ENCODE peak calls at places on chromosomes 5 and 9, in four cellular contexts. One of them, this sample, is unnamed.

GRCh38 chr5:10354048-10354872 is 765 bp downstream of the MARCHF6 start:
- DNase-seq in A549: peak; percentile 74
- DNase-seq in WTC11: peak; percentile 43
- DNase-seq in thoracic aorta: no peak
- DNase-seq in this sample: peak; percentile 68

GRCh38 chr5:82794876-82795275 is 282.3 kb downstream of the TMEM167A start:
- DNase-seq in WTC11: no peak
- DNase-seq in thoracic aorta: no peak
- DNase-seq in A549: no peak
- DNase-seq in this sample: no peak

GRCh38 chr9:36144322-36145206 is 8.0 kb downstream of the GLIPR2 start:
- DNase-seq in WTC11: no peak
- DNase-seq in thoracic aorta: no peak
- DNase-seq in A549: no peak
- DNase-seq in this sample: no peak

GRCh38 chr5:131406997-131407638 is 143.3 kb downstream of the CDC42SE2 start:
- DNase-seq in A549: no peak
- DNase-seq in WTC11: no peak
- DNase-seq in thoracic aorta: no peak
- DNase-seq in this sample: no peak

GRCh38 chr9:133953976-133954709 is 38.0 kb downstream of the VAV2 start:
- DNase-seq in WTC11: no peak
- DNase-seq in A549: no peak
- DNase-seq in thoracic aorta: no peak
- DNase-seq in this sample: no peak

GRCh38 chr9:134239130-134239888 is 74.9 kb upstream of the RNU6ATAC start:
- DNase-seq in A549: no peak
- DNase-seq in WTC11: no peak
- DNase-seq in thoracic aorta: no peak
- DNase-seq in this sample: no peak

GRCh38 chr5:35026280-35026840 is 21.4 kb downstream of the AGXT2 start:
- DNase-seq in WTC11: no peak
- DNase-seq in A549: no peak
- DNase-seq in thoracic aorta: no peak
- DNase-seq in this sample: no peak

GRCh38 chr5:150186137-150186536 is 3.7 kb upstream of the SLC6A7 start:
- DNase-seq in WTC11: peak; percentile 43
- DNase-seq in thoracic aorta: no peak
- DNase-seq in A549: no peak
- DNase-seq in this sample: no peak

GRCh38 chr9:36874921-36875320 is 159.1 kb downstream of the PAX5 start:
- DNase-seq in thoracic aorta: no peak
- DNase-seq in A549: no peak
- DNase-seq in WTC11: no peak
- DNase-seq in this sample: no peak

GRCh38 chr9:5714501-5715401 is 85.8 kb downstream of the RIC1 start:
- DNase-seq in A549: peak; percentile 46
- DNase-seq in WTC11: no peak
- DNase-seq in thoracic aorta: no peak
- DNase-seq in this sample: peak; percentile 8

GRCh38 chr9:121220996-121221671 is 19.5 kb upstream of the RAB14 start:
- DNase-seq in thoracic aorta: no peak
- DNase-seq in WTC11: peak; percentile 57
- DNase-seq in A549: no peak
- DNase-seq in this sample: no peak

GRCh38 chr5:117143381-117143780 is 568.8 kb upstream of the SEMA6A start:
- DNase-seq in A549: no peak
- DNase-seq in thoracic aorta: no peak
- DNase-seq in WTC11: no peak
- DNase-seq in this sample: no peak

GRCh38 chr9:133135193-133135745 is 14.2 kb upstream of the RALGDS start:
- DNase-seq in A549: peak; percentile 87
- DNase-seq in thoracic aorta: peak; percentile 55
- DNase-seq in WTC11: no peak
- DNase-seq in this sample: no peak

GRCh38 chr5:107012371-107012770 is 658.4 kb downstream of the EFNA5 start:
- DNase-seq in A549: no peak
- DNase-seq in thoracic aorta: no peak
- DNase-seq in WTC11: no peak
- DNase-seq in this sample: no peak

GRCh38 chr5:135133698-135134515 is 99.9 kb upstream of the PITX1 start:
- DNase-seq in thoracic aorta: no peak
- DNase-seq in WTC11: no peak
- DNase-seq in A549: no peak
- DNase-seq in this sample: no peak

GRCh38 chr5:172762214-172763119 is 8.5 kb downstream of the DUSP1 start:
- DNase-seq in thoracic aorta: no peak
- DNase-seq in A549: no peak
- DNase-seq in WTC11: no peak
- DNase-seq in this sample: no peak

GRCh38 chr5:172765766-172766286 is 5.2 kb downstream of the DUSP1 start:
- DNase-seq in WTC11: no peak
- DNase-seq in thoracic aorta: no peak
- DNase-seq in A549: peak; percentile 95
- DNase-seq in this sample: no peak

GRCh38 chr5:172766287-172767104 is 4.5 kb downstream of the DUSP1 start:
- DNase-seq in thoracic aorta: peak; percentile 87
- DNase-seq in A549: peak; percentile 89
- DNase-seq in WTC11: no peak
- DNase-seq in this sample: no peak

GRCh38 chr5:172763120-172763464 is 7.9 kb downstream of the DUSP1 start:
- DNase-seq in A549: no peak
- DNase-seq in thoracic aorta: no peak
- DNase-seq in WTC11: no peak
- DNase-seq in this sample: no peak

GRCh38 chr5:172764861-172765765 is 5.9 kb downstream of the DUSP1 start:
- DNase-seq in thoracic aorta: peak; percentile 99
- DNase-seq in WTC11: peak; percentile 92
- DNase-seq in A549: peak; percentile 100
- DNase-seq in this sample: peak; percentile 89
- TF ChIP-seq CTCF in thoracic aorta: no peak
- TF ChIP-seq CTCF in WTC11: no peak
- TF ChIP-seq CTCF in A549: no peak
- TF ChIP-seq CTCF in this sample: no peak

GRCh38 chr5:175092691-175093090 is 351.3 kb downstream of the DRD1 start:
- DNase-seq in A549: no peak
- DNase-seq in WTC11: no peak
- DNase-seq in thoracic aorta: no peak
- DNase-seq in this sample: no peak
- TF ChIP-seq CTCF in A549: no peak
- TF ChIP-seq CTCF in WTC11: no peak
- TF ChIP-seq CTCF in thoracic aorta: no peak
- TF ChIP-seq CTCF in this sample: no peak

GRCh38 chr5:171847026-171847425 is 61.4 kb downstream of the SMIM23 start:
- DNase-seq in thoracic aorta: no peak
- DNase-seq in WTC11: no peak
- DNase-seq in A549: no peak
- DNase-seq in this sample: no peak

GRCh38 chr5:171848006-171848405 is 62.4 kb downstream of the SMIM23 start:
- DNase-seq in A549: no peak
- DNase-seq in thoracic aorta: no peak
- DNase-seq in WTC11: no peak
- DNase-seq in this sample: no peak

GRCh38 chr5:171845040-171845439 is 59.4 kb downstream of the SMIM23 start:
- DNase-seq in A549: no peak
- DNase-seq in WTC11: no peak
- DNase-seq in thoracic aorta: no peak
- DNase-seq in this sample: no peak

GRCh38 chr5:171848487-171848886 is 62.9 kb downstream of the SMIM23 start:
- DNase-seq in WTC11: no peak
- DNase-seq in thoracic aorta: no peak
- DNase-seq in A549: no peak
- DNase-seq in this sample: no peak

GRCh38 chr5:171845857-171846785 is 60.5 kb downstream of the SMIM23 start:
- DNase-seq in thoracic aorta: no peak
- DNase-seq in A549: peak; percentile 17
- DNase-seq in WTC11: no peak
- DNase-seq in this sample: no peak
- TF ChIP-seq CTCF in thoracic aorta: no peak
- TF ChIP-seq CTCF in A549: peak; percentile 31
- TF ChIP-seq CTCF in WTC11: no peak
- TF ChIP-seq CTCF in this sample: no peak

GRCh38 chr9:2119490-2120046 is 104.4 kb downstream of the SMARCA2 start:
- DNase-seq in WTC11: no peak
- DNase-seq in A549: no peak
- DNase-seq in thoracic aorta: no peak
- DNase-seq in this sample: no peak

GRCh38 chr9:2120926-2121689 is 106.0 kb downstream of the SMARCA2 start:
- DNase-seq in A549: no peak
- DNase-seq in WTC11: no peak
- DNase-seq in thoracic aorta: no peak
- DNase-seq in this sample: no peak

GRCh38 chr9:2117527-2117926 is 102.4 kb downstream of the SMARCA2 start:
- DNase-seq in WTC11: no peak
- DNase-seq in thoracic aorta: no peak
- DNase-seq in A549: no peak
- DNase-seq in this sample: no peak

DNA sequence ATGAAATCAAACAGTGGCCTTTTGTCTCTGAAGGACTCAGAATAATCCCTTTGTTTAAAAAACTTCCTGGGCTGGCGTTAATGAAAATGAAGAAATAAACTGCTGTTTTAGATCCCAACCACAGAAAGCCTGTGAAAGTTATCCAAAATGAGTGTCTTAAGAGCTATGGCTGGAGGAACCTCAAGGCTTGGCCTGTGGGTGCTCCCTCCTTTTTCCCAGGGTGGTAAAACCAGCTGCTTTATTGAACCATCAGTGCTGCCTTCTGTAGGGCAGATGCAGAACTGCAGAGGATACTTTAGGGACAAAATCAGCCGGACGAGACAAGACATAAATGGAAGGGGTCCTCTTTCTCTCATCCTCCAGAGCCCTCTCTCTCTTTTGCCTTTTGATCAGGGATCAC is 100.9 kb downstream of the SMARCA2 start:
- DNase-seq in WTC11: peak; percentile 55
- DNase-seq in thoracic aorta: no peak
- DNase-seq in A549: peak; percentile 29
- DNase-seq in this sample: peak; percentile 40
- TF ChIP-seq CTCF in WTC11: peak; percentile 70
- TF ChIP-seq CTCF in thoracic aorta: no peak
- TF ChIP-seq CTCF in A549: peak; percentile 23
- TF ChIP-seq CTCF in this sample: peak; percentile 68

DNA sequence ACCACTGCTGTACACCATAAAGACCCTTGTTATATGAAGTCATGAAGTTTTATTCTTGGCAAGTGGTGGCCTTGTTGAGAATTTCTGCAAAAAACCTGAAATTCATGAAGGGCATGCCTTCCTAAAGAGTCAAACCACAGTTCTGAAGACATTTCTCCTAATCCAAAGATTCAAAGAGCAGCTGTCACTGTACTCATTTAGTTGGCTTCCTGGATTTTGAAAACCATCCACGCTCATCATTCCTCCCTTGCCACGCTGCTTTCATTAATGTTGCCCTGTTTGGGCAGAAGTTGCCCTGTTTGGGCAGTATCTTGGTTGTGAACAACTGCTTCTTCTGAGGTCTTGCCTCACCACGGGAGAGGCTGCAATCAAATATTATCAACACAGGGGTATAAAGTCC is 560.3 kb upstream of the TLE4 start:
- DNase-seq in thoracic aorta: no peak
- DNase-seq in A549: no peak
- DNase-seq in WTC11: no peak
- DNase-seq in this sample: no peak
- TF ChIP-seq CTCF in thoracic aorta: no peak
- TF ChIP-seq CTCF in A549: no peak
- TF ChIP-seq CTCF in WTC11: no peak
- TF ChIP-seq CTCF in this sample: no peak

GRCh38 chr5:157470616-157471015 is 10.6 kb downstream of the NIPAL4 start:
- DNase-seq in thoracic aorta: no peak
- DNase-seq in WTC11: no peak
- DNase-seq in A549: no peak
- DNase-seq in this sample: no peak

GRCh38 chr5:157468293-157468965 is 8.4 kb downstream of the NIPAL4 start:
- DNase-seq in WTC11: no peak
- DNase-seq in thoracic aorta: no peak
- DNase-seq in A549: no peak
- DNase-seq in this sample: no peak

GRCh38 chr5:157469687-157470086 is 9.7 kb downstream of the NIPAL4 start:
- DNase-seq in A549: no peak
- DNase-seq in thoracic aorta: no peak
- DNase-seq in WTC11: no peak
- DNase-seq in this sample: no peak

GRCh38 chr5:157471709-157472108 is 11.7 kb downstream of the NIPAL4 start:
- DNase-seq in WTC11: peak; percentile 50
- DNase-seq in thoracic aorta: no peak
- DNase-seq in A549: peak; percentile 51
- DNase-seq in this sample: peak; percentile 24

DNA sequence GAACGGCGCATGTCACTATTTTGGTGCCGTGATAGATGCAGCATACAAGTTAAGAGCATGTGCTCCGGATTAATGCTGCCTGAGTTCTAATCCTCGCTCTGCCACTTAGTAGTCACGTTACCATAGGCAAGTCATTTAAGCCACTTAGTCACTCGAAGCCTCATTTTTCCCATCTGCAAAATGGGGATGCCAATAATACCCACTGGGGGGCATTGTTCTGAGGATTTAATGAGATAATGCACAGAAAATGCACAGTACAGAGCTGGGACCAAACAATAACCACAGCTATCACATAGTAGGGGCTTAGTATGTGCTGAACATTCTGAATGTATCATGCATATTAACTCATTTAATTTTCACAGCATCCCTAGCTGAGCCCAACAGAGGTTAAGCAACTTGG is 9.1 kb downstream of the NIPAL4 start:
- DNase-seq in A549: no peak
- DNase-seq in WTC11: no peak
- DNase-seq in thoracic aorta: no peak
- DNase-seq in this sample: no peak
- TF ChIP-seq CTCF in A549: peak; percentile 5
- TF ChIP-seq CTCF in WTC11: no peak
- TF ChIP-seq CTCF in thoracic aorta: no peak
- TF ChIP-seq CTCF in this sample: no peak

DNA sequence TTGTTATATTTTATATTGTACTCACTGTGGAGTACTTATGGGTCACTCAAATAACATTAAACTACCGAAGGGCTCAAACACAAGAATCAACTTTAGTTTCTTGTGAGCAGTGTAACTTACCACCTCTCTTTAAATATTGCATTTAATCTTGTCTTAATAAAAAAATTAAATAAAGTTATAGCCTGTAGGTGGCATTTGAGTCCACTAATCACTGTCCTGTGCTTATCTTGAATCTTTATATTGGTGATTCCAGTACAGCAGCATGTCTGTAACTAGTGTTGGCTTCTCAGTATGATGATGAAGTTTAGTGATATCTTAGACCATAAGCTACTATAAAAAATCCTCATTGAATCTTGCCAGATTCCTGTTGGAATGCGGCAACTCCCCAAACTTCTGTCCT is 313.8 kb downstream of the FAM170A start:
- DNase-seq in A549: no peak
- DNase-seq in WTC11: no peak
- DNase-seq in thoracic aorta: no peak
- DNase-seq in this sample: no peak
- TF ChIP-seq CTCF in A549: peak; percentile 14
- TF ChIP-seq CTCF in WTC11: no peak
- TF ChIP-seq CTCF in thoracic aorta: no peak
- TF ChIP-seq CTCF in this sample: no peak

GRCh38 chr5:103587185-103587748 is 24.7 kb upstream of the NUDT12 start:
- DNase-seq in WTC11: no peak
- DNase-seq in A549: peak; percentile 20
- DNase-seq in thoracic aorta: no peak
- DNase-seq in this sample: no peak
- TF ChIP-seq CTCF in WTC11: no peak
- TF ChIP-seq CTCF in A549: peak; percentile 56
- TF ChIP-seq CTCF in thoracic aorta: no peak
- TF ChIP-seq CTCF in this sample: peak; percentile 44

This sample was measured in endothelial cell.